ENCODE peak calls at places on chromosomes 13 and 19, in five cellular contexts. B is transverse colon, V is Peyer's patch, L is heart left ventricle, U is ovary. Y is an unnamed sample.

GRCh38 chr13:73403362-73404150 is 344.8 kb downstream of the KLF5 start:
- DNase-seq in L (no peak), U (no peak), B (no peak), V (no peak), Y (no peak)

GRCh38 chr13:80339841-80340642 is 884 bp downstream of the SPRY2 start:
- DNase-seq in L (peak; percentile 83), B (peak; percentile 68), V (peak; percentile 78), U (peak; percentile 48), Y (peak; percentile 57)

GRCh38 chr19:32453736-32454135 is 48.2 kb downstream of the DPY19L3 start:
- DNase-seq in U (no peak), V (no peak), L (no peak), B (no peak), Y (no peak)

GRCh38 chr13:42040730-42041016 is 7.8 kb upstream of the DGKH start:
- DNase-seq in V (no peak), U (no peak), B (no peak), L (no peak), Y (no peak)

GRCh38 chr19:6847828-6848200 is 39.6 kb upstream of the ADGRE1 start:
- DNase-seq in B (no peak), V (no peak), U (no peak), L (no peak), Y (no peak)

GRCh38 chr13:31998131-31998530 is 33.4 kb upstream of the FRY start:
- DNase-seq in B (no peak), V (no peak), U (no peak), L (no peak), Y (no peak)

GRCh38 chr19:6768236-6768785 is 1.1 kb upstream of the SH2D3A start:
- DNase-seq in U (no peak), B (no peak), V (peak; percentile 52), L (no peak), Y (no peak)

GRCh38 chr19:9877775-9878510 is 42.8 kb downstream of the PIN1 start:
- DNase-seq in U (no peak), L (no peak), V (no peak), B (no peak), Y (no peak)

GRCh38 chr19:35168261-35168660 is 13.7 kb downstream of the FXYD5 start:
- DNase-seq in L (no peak), V (no peak), B (no peak), U (no peak), Y (no peak)

GRCh38 chr13:79194272-79194671 is 211.8 kb downstream of the RBM26 start:
- DNase-seq in B (peak; percentile 8), L (no peak), V (peak; percentile 49), U (no peak), Y (no peak)

GRCh38 chr13:77779461-77780272 is 82.2 kb downstream of the SLAIN1 start:
- DNase-seq in V (peak; percentile 48), L (no peak), B (peak; percentile 11), U (no peak), Y (peak; percentile 54)

GRCh38 chr13:50244913-50245574 is 229.8 kb downstream of the KCNRG start:
- DNase-seq in L (no peak), V (no peak), B (no peak), U (no peak), Y (no peak)

GRCh38 chr13:65414187-65414586 is 1815.9 kb downstream of the PCDH9 start:
- DNase-seq in B (no peak), U (no peak), V (no peak), L (no peak), Y (no peak)

GRCh38 chr13:52405369-52405766 is 604 bp downstream of the THSD1 start:
- DNase-seq in L (no peak), U (no peak), V (no peak), B (no peak), Y (no peak)

DNA sequence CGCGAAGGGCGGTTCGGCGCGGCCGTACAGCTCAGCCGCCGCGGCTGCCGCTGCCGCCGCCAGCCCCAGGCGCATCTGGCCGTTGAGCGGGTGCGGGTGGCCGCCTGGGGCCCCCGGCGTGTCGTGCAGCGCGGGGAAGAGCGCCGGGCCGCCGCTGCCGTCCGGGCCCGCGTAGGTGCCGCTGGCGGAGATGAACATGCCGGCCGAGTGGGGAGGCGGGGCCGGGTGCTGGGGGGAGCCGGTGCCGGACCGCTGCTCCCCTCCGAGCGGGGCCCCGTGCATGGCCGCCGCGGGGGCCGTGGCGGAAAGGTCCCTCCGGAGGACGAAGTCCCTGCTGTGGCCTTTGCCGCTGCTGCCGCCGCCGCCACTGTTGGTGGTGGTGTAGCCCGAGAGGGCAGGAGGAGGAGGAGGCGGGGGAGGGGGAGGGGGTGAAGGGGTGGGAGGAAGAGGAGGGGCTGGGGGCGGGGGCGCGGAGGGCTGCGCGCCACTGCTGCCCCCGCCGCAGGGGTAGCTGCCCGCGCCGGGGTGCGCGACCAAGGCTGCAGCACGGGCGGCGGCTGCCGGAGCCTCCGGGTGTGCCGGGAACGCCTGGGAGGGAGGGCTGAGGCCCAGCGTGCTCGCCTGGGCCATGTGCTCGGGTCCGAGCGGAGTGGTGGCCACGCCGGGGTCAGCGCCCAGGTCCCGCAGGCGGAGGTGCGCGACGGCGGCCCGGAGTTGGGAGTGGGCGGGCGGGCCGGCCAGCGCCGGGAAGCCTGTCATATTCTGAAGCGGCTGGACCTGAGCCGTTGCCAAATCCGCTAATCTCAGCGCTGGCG is 599 bp downstream of the ZIC5 start:
- DNase-seq in U (no peak), V (peak; percentile 37), L (no peak), B (no peak), Y (no peak)
- TF ChIP-seq POLR2A in U (no peak), V (no peak), L (no peak), B (no peak), Y (no peak)

DNA sequence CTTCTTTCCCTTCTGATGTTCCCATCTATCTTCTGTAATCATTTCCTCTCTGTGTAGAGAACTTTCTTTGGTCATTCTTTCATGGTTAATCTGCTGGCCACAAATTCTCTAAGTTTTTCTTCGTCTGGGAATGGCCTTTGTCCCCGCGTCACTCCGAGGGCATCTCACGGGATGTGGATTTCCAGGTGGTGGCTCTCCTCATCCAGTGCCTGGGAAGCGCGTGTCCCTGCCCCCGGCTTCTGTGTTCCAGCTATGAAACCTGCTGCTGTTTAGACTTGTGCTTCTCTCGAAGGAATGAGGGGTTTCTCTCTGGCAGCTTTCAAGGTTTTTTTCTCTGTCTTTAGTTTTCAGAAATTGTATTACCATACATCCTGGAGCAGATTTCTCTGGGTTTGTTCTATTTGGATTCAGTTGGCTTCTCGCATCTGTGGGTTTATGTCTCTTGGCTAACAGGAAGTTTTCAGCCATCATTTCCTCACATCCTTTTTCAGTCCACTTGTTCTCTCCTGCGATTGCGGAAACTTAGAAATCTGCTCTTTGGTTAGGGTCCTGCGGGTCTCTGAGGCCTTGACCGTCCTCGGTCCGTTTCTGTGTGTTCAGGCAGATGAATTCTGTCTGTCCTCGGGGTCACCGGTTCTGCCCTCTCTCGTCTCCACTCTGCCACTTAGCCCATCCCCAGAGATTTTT is 36.9 kb upstream of the DCUN1D2 start:
- DNase-seq in U (no peak), B (no peak), V (no peak), L (no peak), Y (no peak)
- H3K4me1 ChIP-seq in U (peaks cover 2% of the 10 kb centered on the region), B (no peaks in the 10 kb centered on the region), V (no peaks in the 10 kb centered on the region), L (peaks cover 11% of the 10 kb centered on the region), Y (peaks cover 23% of the 10 kb centered on the region)

GRCh38 chr19:36483653-36484052 is 5.7 kb downstream of the ZNF566 start:
- DNase-seq in B (no peak), V (no peak), U (no peak), L (no peak), Y (no peak)

GRCh38 chr19:36488816-36489138 is 584 bp downstream of the ZNF566 start:
- DNase-seq in L (no peak), U (no peak), V (peak; percentile 57), B (no peak), Y (peak; percentile 19)

GRCh38 chr19:36488118-36488815 is 1.1 kb downstream of the ZNF566 start:
- DNase-seq in L (no peak), B (no peak), U (no peak), V (no peak), Y (no peak)

GRCh38 chr19:36482876-36483275 is 6.5 kb downstream of the ZNF566 start:
- DNase-seq in V (no peak), L (no peak), U (no peak), B (no peak), Y (no peak)
- H3K9me3 ChIP-seq in V (no peaks in the 10 kb centered on the region), L (no peaks in the 10 kb centered on the region), U (peaks cover 2% of the 10 kb centered on the region), B (peaks cover 18% of the 10 kb centered on the region), Y (no peaks in the 10 kb centered on the region)

GRCh38 chr19:4968462-4969291 is at the start of gene KDM4B:
- DNase-seq in L (peak; percentile 100), B (peak; percentile 99), U (peak; percentile 99), V (peak; percentile 100), Y (peak; percentile 100)
- TF ChIP-seq POLR2A in L (peak; percentile 97), B (peak; percentile 82), U (peak; percentile 87), V (peak; percentile 96), Y (peak; percentile 98)

DNA sequence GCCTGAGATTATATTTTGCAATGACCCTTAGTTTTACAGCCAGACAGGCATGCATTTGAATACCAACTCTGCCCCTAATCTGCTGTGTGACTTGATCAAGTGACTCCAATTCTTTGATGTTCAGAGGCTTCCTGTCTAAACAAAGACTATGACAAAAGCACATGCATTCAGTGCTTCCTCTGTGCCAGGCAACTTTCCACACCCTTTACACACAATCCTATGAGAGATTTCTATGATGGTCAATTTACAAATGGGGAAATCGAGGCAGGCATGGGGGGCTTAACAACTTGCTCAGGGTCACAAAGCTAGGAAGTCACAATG is 3.7 kb upstream of the LYPD3 start:
- DNase-seq in L (no peak), B (no peak), U (no peak), V (no peak), Y (no peak)
- H3K4me1 ChIP-seq in L (peaks cover 15% of the 10 kb centered on the region), B (peaks cover 9% of the 10 kb centered on the region), U (no peaks in the 10 kb centered on the region), V (no peaks in the 10 kb centered on the region), Y (no peaks in the 10 kb centered on the region)

DNA sequence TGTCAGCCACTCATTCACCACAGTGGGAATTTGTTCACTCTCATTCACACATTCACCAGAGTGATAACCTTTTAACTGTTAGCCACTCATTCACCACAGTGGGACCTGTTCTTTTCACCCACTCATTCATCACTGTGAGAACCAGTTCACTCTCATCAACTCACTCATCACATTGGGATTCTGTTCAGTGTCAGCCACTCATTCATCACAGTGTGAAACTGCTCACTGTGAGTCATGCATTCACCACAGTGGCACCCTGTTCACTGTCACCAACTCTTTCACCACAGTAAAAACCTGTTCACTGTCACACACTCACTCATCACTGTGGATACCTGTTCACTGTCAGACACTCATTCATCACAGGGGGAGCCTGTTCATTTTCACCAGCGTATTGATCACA is 43.5 kb upstream of the ZNF85 start:
- DNase-seq in B (no peak), V (no peak), L (no peak), U (no peak), Y (no peak)
- H3K9me3 ChIP-seq in B (no peaks in the 10 kb centered on the region), V (no peaks in the 10 kb centered on the region), L (no peaks in the 10 kb centered on the region), U (no peaks in the 10 kb centered on the region), Y (no peaks in the 10 kb centered on the region)

GRCh38 chr19:4409123-4409933 is 6.9 kb downstream of the CHAF1A start:
- DNase-seq in U (no peak), B (no peak), V (no peak), L (peak; percentile 60), Y (no peak)
- TF ChIP-seq POLR2A in U (no peak), B (no peak), V (no peak), L (no peak), Y (no peak)